ENCODE peak calls at places on chromosomes 5 and 9, in four cellular contexts. One of them, this sample, is unnamed.

GRCh38 chr9:110047955-110048472 is 159.9 kb downstream of the C9orf152 start:
- DNase-seq in GDM1: no peak
- DNase-seq in AG09309: no peak
- DNase-seq in activated naive CD4-positive, alpha-beta T cell treated with anti-CD3 and anti-CD28 coated beads, Interleukin-2, amount 10 ng/mL, durations not matched to agents 7 days and 5 days: no peak
- DNase-seq in this sample: no peak

GRCh38 chr5:151219789-151220188 is 4.1 kb downstream of the CCDC69 start:
- DNase-seq in GDM1: no peak
- DNase-seq in AG09309: no peak
- DNase-seq in activated naive CD4-positive, alpha-beta T cell treated with anti-CD3 and anti-CD28 coated beads, Interleukin-2, amount 10 ng/mL, durations not matched to agents 7 days and 5 days: no peak
- DNase-seq in this sample: no peak

GRCh38 chr9:124964056-124964455 is 23.2 kb upstream of the GOLGA1 start:
- DNase-seq in GDM1: no peak
- DNase-seq in AG09309: no peak
- DNase-seq in activated naive CD4-positive, alpha-beta T cell treated with anti-CD3 and anti-CD28 coated beads, Interleukin-2, amount 10 ng/mL, durations not matched to agents 7 days and 5 days: no peak
- DNase-seq in this sample: no peak

GRCh38 chr5:43312076-43312620 is 1.1 kb downstream of the HMGCS1 start:
- DNase-seq in GDM1: no peak
- DNase-seq in AG09309: no peak
- DNase-seq in activated naive CD4-positive, alpha-beta T cell treated with anti-CD3 and anti-CD28 coated beads, Interleukin-2, amount 10 ng/mL, durations not matched to agents 7 days and 5 days: no peak
- DNase-seq in this sample: no peak

GRCh38 chr5:56487528-56488115 is 254.5 kb upstream of the ANKRD55 start:
- DNase-seq in GDM1: no peak
- DNase-seq in AG09309: no peak
- DNase-seq in activated naive CD4-positive, alpha-beta T cell treated with anti-CD3 and anti-CD28 coated beads, Interleukin-2, amount 10 ng/mL, durations not matched to agents 7 days and 5 days: no peak
- DNase-seq in this sample: no peak

GRCh38 chr5:143986567-143987242 is 174.7 kb downstream of the HMHB1 start:
- DNase-seq in GDM1: no peak
- DNase-seq in AG09309: peak; percentile 47
- DNase-seq in activated naive CD4-positive, alpha-beta T cell treated with anti-CD3 and anti-CD28 coated beads, Interleukin-2, amount 10 ng/mL, durations not matched to agents 7 days and 5 days: no peak
- DNase-seq in this sample: peak; percentile 57

GRCh38 chr5:132799392-132799791 is 13.7 kb upstream of the SOWAHA start:
- DNase-seq in GDM1: no peak
- DNase-seq in AG09309: no peak
- DNase-seq in activated naive CD4-positive, alpha-beta T cell treated with anti-CD3 and anti-CD28 coated beads, Interleukin-2, amount 10 ng/mL, durations not matched to agents 7 days and 5 days: no peak
- DNase-seq in this sample: no peak

GRCh38 chr9:76717176-76717575 is 47.1 kb upstream of the PCA3 start:
- DNase-seq in GDM1: no peak
- DNase-seq in AG09309: no peak
- DNase-seq in activated naive CD4-positive, alpha-beta T cell treated with anti-CD3 and anti-CD28 coated beads, Interleukin-2, amount 10 ng/mL, durations not matched to agents 7 days and 5 days: no peak
- DNase-seq in this sample: no peak

GRCh38 chr9:121954477-121955175 is 138.5 kb downstream of the TTLL11 start:
- DNase-seq in GDM1: no peak
- DNase-seq in AG09309: no peak
- DNase-seq in activated naive CD4-positive, alpha-beta T cell treated with anti-CD3 and anti-CD28 coated beads, Interleukin-2, amount 10 ng/mL, durations not matched to agents 7 days and 5 days: no peak
- DNase-seq in this sample: no peak

GRCh38 chr9:89295400-89295799 is 15.6 kb upstream of the CKS2 start:
- DNase-seq in GDM1: no peak
- DNase-seq in AG09309: no peak
- DNase-seq in activated naive CD4-positive, alpha-beta T cell treated with anti-CD3 and anti-CD28 coated beads, Interleukin-2, amount 10 ng/mL, durations not matched to agents 7 days and 5 days: no peak
- DNase-seq in this sample: no peak

GRCh38 chr5:130109152-130109551 is 204.9 kb downstream of the CHSY3 start:
- DNase-seq in GDM1: no peak
- DNase-seq in AG09309: peak; percentile 8
- DNase-seq in activated naive CD4-positive, alpha-beta T cell treated with anti-CD3 and anti-CD28 coated beads, Interleukin-2, amount 10 ng/mL, durations not matched to agents 7 days and 5 days: no peak
- DNase-seq in this sample: no peak

GRCh38 chr5:62521319-62521718 is 57.3 kb upstream of the LRRC70 start:
- DNase-seq in GDM1: no peak
- DNase-seq in AG09309: no peak
- DNase-seq in activated naive CD4-positive, alpha-beta T cell treated with anti-CD3 and anti-CD28 coated beads, Interleukin-2, amount 10 ng/mL, durations not matched to agents 7 days and 5 days: no peak
- DNase-seq in this sample: no peak

GRCh38 chr5:106097308-106097707 is 1573.4 kb downstream of the EFNA5 start:
- DNase-seq in GDM1: no peak
- DNase-seq in AG09309: no peak
- DNase-seq in activated naive CD4-positive, alpha-beta T cell treated with anti-CD3 and anti-CD28 coated beads, Interleukin-2, amount 10 ng/mL, durations not matched to agents 7 days and 5 days: no peak
- DNase-seq in this sample: no peak

GRCh38 chr9:99433555-99433954 is 211.5 kb downstream of the SEC61B start:
- DNase-seq in GDM1: no peak
- DNase-seq in AG09309: no peak
- DNase-seq in activated naive CD4-positive, alpha-beta T cell treated with anti-CD3 and anti-CD28 coated beads, Interleukin-2, amount 10 ng/mL, durations not matched to agents 7 days and 5 days: peak; percentile 58
- DNase-seq in this sample: peak; percentile 65

GRCh38 chr5:80097516-80097915 is 62.4 kb downstream of the THBS4 start:
- DNase-seq in GDM1: no peak
- DNase-seq in AG09309: no peak
- DNase-seq in activated naive CD4-positive, alpha-beta T cell treated with anti-CD3 and anti-CD28 coated beads, Interleukin-2, amount 10 ng/mL, durations not matched to agents 7 days and 5 days: no peak
- DNase-seq in this sample: no peak

GRCh38 chr5:8682381-8682780 is 813.4 kb downstream of the MTRR start:
- DNase-seq in GDM1: no peak
- DNase-seq in AG09309: no peak
- DNase-seq in activated naive CD4-positive, alpha-beta T cell treated with anti-CD3 and anti-CD28 coated beads, Interleukin-2, amount 10 ng/mL, durations not matched to agents 7 days and 5 days: no peak
- DNase-seq in this sample: no peak

GRCh38 chr9:121651295-121652036 is at the start of gene DAB2IP:
- DNase-seq in GDM1: peak; percentile 34
- DNase-seq in AG09309: no peak
- DNase-seq in activated naive CD4-positive, alpha-beta T cell treated with anti-CD3 and anti-CD28 coated beads, Interleukin-2, amount 10 ng/mL, durations not matched to agents 7 days and 5 days: no peak
- DNase-seq in this sample: no peak

GRCh38 chr5:150066901-150067396 is 19.4 kb downstream of the CSF1R start:
- DNase-seq in GDM1: no peak
- DNase-seq in AG09309: peak; percentile 43
- DNase-seq in activated naive CD4-positive, alpha-beta T cell treated with anti-CD3 and anti-CD28 coated beads, Interleukin-2, amount 10 ng/mL, durations not matched to agents 7 days and 5 days: peak; percentile 20
- DNase-seq in this sample: peak; percentile 18

GRCh38 chr5:32955814-32956213 is 244.7 kb downstream of the NPR3 start:
- DNase-seq in GDM1: no peak
- DNase-seq in AG09309: no peak
- DNase-seq in activated naive CD4-positive, alpha-beta T cell treated with anti-CD3 and anti-CD28 coated beads, Interleukin-2, amount 10 ng/mL, durations not matched to agents 7 days and 5 days: no peak
- DNase-seq in this sample: no peak

GRCh38 chr5:107580902-107581823 is 89.6 kb downstream of the EFNA5 start:
- DNase-seq in GDM1: no peak
- DNase-seq in AG09309: peak; percentile 25
- DNase-seq in activated naive CD4-positive, alpha-beta T cell treated with anti-CD3 and anti-CD28 coated beads, Interleukin-2, amount 10 ng/mL, durations not matched to agents 7 days and 5 days: no peak
- DNase-seq in this sample: no peak

This sample was measured in amniotic stem cell.